ENCODE peak calls at places on chromosomes 16 and 17, in eight cellular contexts. Q, O, N, K, S, Z, B and Y are unnamed samples. For H3K4me1, the result is how much of the 10 kb centered on the place peaks cover.

GRCh38 chr17:48546924-48547838 is 2.3 kb upstream of the HOXB2 start:
- DNase-seq in N (no peak), B (no peak), Z (no peak), O (no peak), Q (no peak), S (no peak), K (no peak), Y (no peak)

GRCh38 chr16:50878966-50879615 is 137.2 kb downstream of the CYLD start:
- DNase-seq in Q (no peak), N (no peak), Z (no peak), O (no peak), K (no peak), B (no peak), S (no peak), Y (no peak)

GRCh38 chr16:30947533-30948086 is 1.3 kb upstream of the ORAI3 start:
- DNase-seq in K (peak), S (no peak), Q (no peak), N (no peak), B (no peak), Z (no peak), O (no peak), Y (no peak)

GRCh38 chr16:48531011-48531962 is 78.7 kb downstream of the N4BP1 start:
- DNase-seq in Q (no peak), N (no peak), B (no peak), Z (no peak), K (peak), S (no peak), O (no peak), Y (peak)

GRCh38 chr17:78130080-78130438 is 512 bp upstream of the TMC8 start:
- DNase-seq in N (no peak), S (no peak), K (no peak), Z (no peak), Q (no peak), B (peak), O (no peak), Y (no peak)

GRCh38 chr16:69859105-69859969 is 91.8 kb upstream of the CLEC18A start:
- DNase-seq in Z (no peak), Q (no peak), B (no peak), O (no peak), K (peak), N (no peak), S (no peak), Y (no peak)

GRCh38 chr17:66508896-66509843 is 206.8 kb downstream of the PRKCA start:
- DNase-seq in B (no peak), Z (no peak), K (no peak), N (no peak), Q (no peak), S (no peak), O (peak), Y (no peak)

GRCh38 chr17:45147581-45148182 is 593 bp upstream of the HEXIM1 start:
- DNase-seq in K (peak), S (no peak), Q (peak), Z (no peak), N (peak), O (peak), B (peak), Y (peak)

GRCh38 chr17:60579551-60579950 is 20.4 kb upstream of the PPM1D start:
- DNase-seq in B (no peak), O (no peak), Z (no peak), Q (no peak), N (no peak), S (no peak), K (peak), Y (no peak)

GRCh38 chr17:1607971-1608320 is 20.7 kb downstream of the SLC43A2 start:
- DNase-seq in S (no peak), Z (no peak), K (no peak), Q (no peak), N (no peak), B (no peak), O (no peak), Y (no peak)

GRCh38 chr17:40364906-40365305 is 369 bp upstream of the GJD3 start:
- DNase-seq in Z (no peak), B (no peak), K (no peak), O (no peak), N (no peak), S (no peak), Q (no peak), Y (no peak)

GRCh38 chr16:23356941-23357340 is 54.8 kb downstream of the SCNN1B start:
- DNase-seq in B (no peak), O (no peak), Q (no peak), N (no peak), Z (no peak), S (no peak), K (no peak), Y (no peak)

GRCh38 chr16:23362460-23363317 is 60.6 kb downstream of the SCNN1B start:
- DNase-seq in B (no peak), O (no peak), K (peak), N (no peak), Q (peak), S (no peak), Z (no peak), Y (peak)

GRCh38 chr16:23355106-23355670 is 53.1 kb downstream of the SCNN1B start:
- DNase-seq in K (no peak), N (no peak), S (no peak), Z (no peak), B (no peak), Q (no peak), O (no peak), Y (no peak)

GRCh38 chr16:23357761-23358290 is 55.7 kb downstream of the SCNN1B start:
- DNase-seq in N (no peak), O (no peak), Z (no peak), B (no peak), S (no peak), Q (no peak), K (no peak), Y (no peak)

GRCh38 chr16:23359092-23359760 is 57.1 kb downstream of the SCNN1B start:
- DNase-seq in O (no peak), Z (no peak), Q (no peak), K (no peak), N (no peak), B (no peak), S (no peak), Y (no peak)
- H3K4me1 ChIP-seq in O (under half), Z (under half), Q (under half), K (under half), N (under half), B (under half), S (under half), Y (under half)

GRCh38 chr16:3823427-3823826 is 57.1 kb downstream of the CREBBP start:
- DNase-seq in Q (no peak), Z (no peak), S (no peak), K (no peak), N (no peak), O (no peak), B (no peak), Y (no peak)
- H3K4me1 ChIP-seq in Q (under half), Z (under half), S (half or more), K (under half), N (half or more), O (under half), B (under half), Y (half or more)

GRCh38 chr17:81086789-81087551 is 52.0 kb downstream of the BAIAP2 start:
- DNase-seq in S (no peak), Z (peak), Q (no peak), N (no peak), K (no peak), B (no peak), O (no peak), Y (no peak)

GRCh38 chr17:81084691-81085419 is 49.9 kb downstream of the BAIAP2 start:
- DNase-seq in N (no peak), Q (no peak), S (no peak), Z (no peak), O (peak), B (no peak), K (no peak), Y (no peak)

GRCh38 chr17:81083125-81083765 is 48.3 kb downstream of the BAIAP2 start:
- DNase-seq in Z (no peak), S (no peak), K (no peak), Q (peak), B (no peak), O (no peak), N (no peak), Y (no peak)

GRCh38 chr17:81082177-81083073 is 47.5 kb downstream of the BAIAP2 start:
- DNase-seq in Z (no peak), S (no peak), Q (peak), B (no peak), O (no peak), K (no peak), N (no peak), Y (no peak)

GRCh38 chr17:81085420-81085911 is 50.5 kb downstream of the BAIAP2 start:
- DNase-seq in Z (no peak), O (no peak), B (no peak), K (no peak), N (no peak), S (no peak), Q (no peak), Y (no peak)
- H3K4me1 ChIP-seq in Z (under half), O (under half), B (under half), K (under half), N (under half), S (half or more), Q (under half), Y (under half)

DNA sequence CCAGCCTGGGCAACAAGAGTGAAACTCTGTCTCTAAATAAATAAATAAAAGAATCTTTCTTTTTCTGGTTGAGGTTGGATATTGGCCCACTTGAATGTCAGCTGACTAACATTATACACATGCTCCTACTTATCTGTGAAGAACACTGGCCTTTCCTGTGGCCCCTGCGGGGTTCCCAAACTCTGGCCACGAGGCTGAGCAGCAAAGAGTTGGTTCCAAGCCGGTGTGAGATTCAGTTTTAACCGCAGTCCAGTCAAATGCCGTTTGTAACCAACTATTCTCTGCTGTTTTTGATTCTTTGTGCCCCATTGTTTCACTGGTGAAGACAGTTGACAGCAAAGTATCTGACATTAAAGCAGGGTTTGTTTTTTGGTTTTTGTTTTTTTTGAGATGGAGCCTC is 11.2 kb downstream of the ETV4 start:
- DNase-seq in B (no peak), Q (no peak), Z (no peak), N (no peak), K (no peak), O (no peak), S (no peak), Y (no peak)
- H3K4me1 ChIP-seq in B (under half), Q (under half), Z (under half), N (under half), K (under half), O (under half), S (under half), Y (under half)

DNA sequence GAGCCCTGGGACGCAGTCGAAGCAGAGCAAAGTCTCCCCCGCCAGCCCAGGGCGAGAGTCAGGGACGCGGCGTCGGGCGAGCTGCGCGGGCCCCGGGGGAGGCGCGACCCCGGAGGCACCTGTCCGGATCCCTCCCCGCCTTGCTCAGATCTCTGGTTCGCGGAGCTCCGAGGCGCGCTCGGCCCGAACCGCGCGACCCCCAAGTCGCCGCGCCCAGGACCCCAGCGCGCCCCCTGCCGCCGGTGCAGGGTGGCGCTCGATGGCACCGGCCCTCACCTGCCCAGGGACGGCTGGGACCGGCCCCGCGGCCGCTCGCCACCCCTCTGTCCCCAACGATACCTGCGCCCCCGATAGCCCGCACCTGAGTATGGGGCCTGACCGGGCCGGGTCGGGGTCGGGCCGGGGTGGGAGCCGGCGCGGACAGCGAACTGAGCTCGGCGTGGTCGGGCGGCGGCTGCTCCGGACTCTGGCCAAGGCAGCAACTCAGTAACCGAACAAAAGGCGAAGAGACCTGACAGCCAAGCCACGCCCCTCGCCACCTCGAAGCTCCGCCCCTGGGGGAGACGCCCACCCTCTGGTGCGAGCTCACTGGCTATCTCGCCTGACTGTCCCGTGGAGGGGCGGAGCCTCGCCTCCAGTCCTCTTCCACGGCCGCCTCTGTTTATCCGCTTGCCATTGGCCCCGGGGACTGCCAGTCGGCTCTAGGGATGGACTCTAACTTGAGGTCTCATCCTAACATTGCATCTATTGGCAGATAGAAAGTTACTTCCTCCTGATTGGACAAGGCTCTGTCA is at the start of gene JUP:
- DNase-seq in O (peak), N (peak), Z (peak), Q (peak), K (peak), B (peak), S (peak), Y (peak)
- H3K4me1 ChIP-seq in O (under half), N (under half), Z (under half), Q (under half), K (under half), B (under half), S (half or more), Y (under half)